ENCODE peak calls at places on chromosome 21, in ten cellular contexts. N is foreskin melanocyte; O is neural progenitor cell; B is T-cell; C is activated CD4-positive, alpha-beta T cell treated with anti-CD3 and anti-CD28 coated beads for 36 hours; L is iris pigment epithelial cell; T is AG09309; V is activated B cell treated with CpG ODN at 0.5 μM for 24 hours; Z is stomach; G is NCI-H2029. H is an unnamed sample.

GRCh38 chr21:26557106-26557505 is 16.0 kb downstream of the CYYR1 start:
- DNase-seq in V (no peak), Z (no peak), L (no peak), C (no peak), N (no peak), O (no peak), B (no peak), T (no peak), G (no peak), H (no peak)

GRCh38 chr21:46394819-46395152 is 63.9 kb upstream of the DIP2A start:
- DNase-seq in B (no peak), V (no peak), T (no peak), C (no peak), N (no peak), L (no peak), Z (no peak), O (no peak), G (no peak), H (no peak)

GRCh38 chr21:38350681-38351080 is 93.9 kb downstream of the KCNJ15 start:
- DNase-seq in V (no peak), G (no peak), C (no peak), N (no peak), B (no peak), L (no peak), O (no peak), T (no peak), Z (no peak), H (no peak)

GRCh38 chr21:15172963-15173362 is 108.2 kb upstream of the NRIP1 start:
- DNase-seq in T (no peak), C (no peak), B (no peak), G (no peak), Z (no peak), L (no peak), O (no peak), V (no peak), N (no peak), H (no peak)

GRCh38 chr21:37207441-37208009 is 59.6 kb downstream of the VPS26C start:
- DNase-seq in N (no peak), Z (no peak), L (peak), V (peak), T (no peak), B (no peak), G (peak), O (no peak), C (peak), H (no peak)

GRCh38 chr21:44801468-44802395 is at the start of gene UBE2G2:
- DNase-seq in L (peak), C (peak), Z (peak), B (peak), O (peak), N (no peak), T (no peak), V (peak), G (peak), H (no peak)

GRCh38 chr21:42638266-42638863 is 15.1 kb upstream of the PDE9A start:
- DNase-seq in N (no peak), T (no peak), Z (no peak), B (no peak), C (no peak), G (no peak), O (no peak), L (no peak), V (no peak), H (no peak)

GRCh38 chr21:41958886-41959563 is 5.2 kb upstream of the C2CD2 start:
- DNase-seq in N (peak), L (no peak), Z (no peak), G (no peak), T (no peak), C (no peak), O (no peak), V (no peak), B (no peak), H (no peak)

GRCh38 chr21:45386728-45387371 is 18.1 kb upstream of the COL18A1 start:
- DNase-seq in L (peak), N (peak), Z (no peak), T (peak), B (no peak), C (no peak), V (no peak), O (no peak), G (no peak), H (peak)

GRCh38 chr21:33101300-33102005 is 31.5 kb downstream of the OLIG1 start:
- DNase-seq in C (no peak), Z (no peak), N (no peak), G (no peak), V (no peak), T (no peak), L (no peak), B (no peak), O (peak), H (no peak)

GRCh38 chr21:46596201-46596600 is 8.7 kb downstream of the S100B start:
- DNase-seq in N (no peak), G (no peak), B (no peak), Z (no peak), O (no peak), V (no peak), C (no peak), T (no peak), L (no peak), H (no peak)

GRCh38 chr21:22889445-22889844 is 1891.2 kb downstream of the NCAM2 start:
- DNase-seq in L (no peak), N (no peak), Z (no peak), B (no peak), C (no peak), G (no peak), V (no peak), O (no peak), T (no peak), H (no peak)

GRCh38 chr21:45507888-45508508 is 34.2 kb downstream of the SLC19A1 start:
- DNase-seq in V (no peak), L (no peak), G (no peak), O (no peak), Z (no peak), N (no peak), B (no peak), C (no peak), T (no peak), H (no peak)

GRCh38 chr21:46118871-46119564 is 21.1 kb downstream of the COL6A2 start:
- DNase-seq in T (no peak), N (no peak), C (peak), Z (no peak), G (no peak), B (no peak), V (peak), L (no peak), O (no peak), H (no peak)

GRCh38 chr21:43645414-43645891 is 13.8 kb downstream of the HSF2BP start:
- DNase-seq in B (no peak), L (peak), Z (peak), G (no peak), O (peak), V (no peak), T (peak), C (peak), N (peak), H (peak)

GRCh38 chr21:42564561-42564971 is 50.9 kb downstream of the SLC37A1 start:
- DNase-seq in Z (peak), T (no peak), V (no peak), L (no peak), C (no peak), O (no peak), N (no peak), G (no peak), B (no peak), H (no peak)

GRCh38 chr21:37849703-37850102 is 66.6 kb downstream of the KCNJ6 start:
- DNase-seq in N (no peak), V (no peak), C (no peak), T (peak), O (no peak), G (no peak), B (no peak), Z (no peak), L (peak), H (no peak)

GRCh38 chr21:17780539-17780938 is 38.6 kb downstream of the C21orf91 start:
- DNase-seq in Z (no peak), C (peak), T (no peak), O (peak), V (no peak), L (peak), N (no peak), B (peak), G (no peak), H (no peak)

GRCh38 chr21:25080161-25080560 is 527.1 kb downstream of the MRPL39 start:
- DNase-seq in V (no peak), Z (no peak), T (no peak), B (no peak), N (no peak), G (no peak), O (no peak), L (no peak), C (no peak), H (no peak)

GRCh38 chr21:44078411-44078981 is 28.7 kb upstream of the PWP2 start:
- DNase-seq in N (no peak), L (no peak), C (no peak), V (no peak), B (no peak), O (no peak), T (no peak), G (no peak), Z (no peak), H (no peak)

GRCh38 chr21:37870229-37870628 is 46.0 kb downstream of the KCNJ6 start:
- DNase-seq in L (no peak), C (no peak), T (no peak), V (no peak), O (no peak), G (no peak), Z (no peak), N (no peak), B (no peak), H (no peak)

GRCh38 chr21:36980280-36981048 is 14.0 kb upstream of the HLCS start:
- DNase-seq in T (no peak), G (no peak), V (no peak), L (no peak), Z (peak), C (peak), B (no peak), O (peak), N (no peak), H (no peak)

GRCh38 chr21:42250422-42251403 is 31.8 kb downstream of the ABCG1 start:
- DNase-seq in B (no peak), O (no peak), L (no peak), G (no peak), N (no peak), C (no peak), V (no peak), T (no peak), Z (no peak), H (no peak)

GRCh38 chr21:31520506-31521163 is 138.9 kb upstream of the SOD1 start:
- DNase-seq in L (peak), N (no peak), V (no peak), Z (no peak), G (peak), O (no peak), C (no peak), B (no peak), T (no peak), H (no peak)

GRCh38 chr21:38139380-38140168 is 117.2 kb upstream of the KCNJ15 start:
- DNase-seq in L (peak), Z (no peak), B (no peak), T (no peak), G (peak), N (no peak), V (no peak), O (no peak), C (no peak), H (no peak)

GRCh38 chr21:27772816-27773215 is 805.9 kb upstream of the ADAMTS5 start:
- DNase-seq in T (peak), V (no peak), N (no peak), C (no peak), O (no peak), Z (no peak), B (no peak), L (no peak), G (no peak), H (no peak)

GRCh38 chr21:23384679-23385078 is 2222.6 kb downstream of the MRPL39 start:
- DNase-seq in B (no peak), C (no peak), O (peak), T (no peak), N (no peak), V (no peak), G (no peak), Z (no peak), L (no peak), H (no peak)

GRCh38 chr21:38475519-38475918 is 22.8 kb downstream of the ERG start:
- DNase-seq in L (no peak), T (no peak), Z (no peak), B (no peak), C (no peak), V (no peak), N (no peak), G (no peak), O (no peak), H (no peak)

GRCh38 chr21:16250282-16250681 is 520.5 kb downstream of the USP25 start:
- DNase-seq in T (no peak), C (no peak), B (no peak), V (no peak), O (no peak), N (peak), G (no peak), L (no peak), Z (no peak), H (no peak)

GRCh38 chr21:45998871-45999580 is 17.5 kb downstream of the COL6A1 start:
- DNase-seq in O (no peak), T (no peak), C (no peak), G (no peak), N (no peak), B (no peak), L (no peak), Z (no peak), V (no peak), H (no peak)

GRCh38 chr21:46322351-46323226 is 1.1 kb downstream of the C21orf58 start:
- DNase-seq in B (no peak), O (peak), L (peak), V (no peak), Z (no peak), G (no peak), T (no peak), C (peak), N (peak), H (no peak)

GRCh38 chr21:26169061-26169610 is 1.4 kb downstream of the APP start:
- DNase-seq in V (peak), G (peak), B (peak), O (peak), L (peak), Z (peak), N (peak), T (no peak), C (peak), H (no peak)

GRCh38 chr21:30480145-30480544 is at the start of gene KRTAP19-1:
- DNase-seq in Z (no peak), N (peak), V (no peak), C (no peak), L (no peak), B (no peak), T (no peak), O (no peak), G (no peak), H (no peak)

H was measured in HFF-Myc.